ENCODE peak calls at places on chromosomes 3 and 15, in four cellular contexts. A is neuronal stem cell, Z is H1, D is trophoblast cell. Q is an unnamed sample.

GRCh38 chr15:90031231-90031791 is 30.2 kb downstream of the ZNF710 start:
- DNase-seq in A (no peak), Z (no peak), D (peak; percentile 47), Q (no peak)

GRCh38 chr15:89912674-89913396 is at the start of gene ARPIN:
- DNase-seq in A (peak; percentile 48), Z (peak; percentile 76), D (no peak), Q (peak; percentile 58)

GRCh38 chr15:42605281-42605744 is 29.9 kb downstream of the STARD9 start:
- DNase-seq in A (no peak), Z (no peak), D (no peak), Q (no peak)

GRCh38 chr3:170967126-170967525 is 58.7 kb upstream of the EIF5A2 start:
- DNase-seq in A (no peak), Z (no peak), D (no peak), Q (no peak)

GRCh38 chr3:58521917-58522680 is 14.9 kb downstream of the ACOX2 start:
- DNase-seq in A (no peak), Z (peak; percentile 45), D (no peak), Q (no peak)

GRCh38 chr3:62615258-62615840 is 242.0 kb upstream of the FEZF2 start:
- DNase-seq in A (no peak), Z (no peak), D (no peak), Q (no peak)

GRCh38 chr3:73433681-73434080 is 191.1 kb downstream of the PDZRN3 start:
- DNase-seq in A (no peak), Z (no peak), D (no peak), Q (no peak)

GRCh38 chr3:124607163-124607562 is 123.1 kb upstream of the UMPS start:
- DNase-seq in A (no peak), Z (no peak), D (no peak), Q (no peak)

GRCh38 chr3:115657168-115657567 is 33.9 kb downstream of the GAP43 start:
- DNase-seq in A (no peak), Z (no peak), D (no peak), Q (peak; percentile 30)

GRCh38 chr15:89898628-89899302 is 5.0 kb upstream of the AP3S2 start:
- DNase-seq in A (no peak), Z (peak; percentile 63), D (no peak), Q (peak; percentile 83)

GRCh38 chr15:90320062-90320884 is 31.8 kb upstream of the ZNF774 start:
- DNase-seq in A (peak; percentile 87), Z (peak; percentile 79), D (peak; percentile 89), Q (peak; percentile 92)

GRCh38 chr3:70539908-70540307 is 227.5 kb upstream of the MDFIC2 start:
- DNase-seq in A (no peak), Z (no peak), D (no peak), Q (no peak)

GRCh38 chr3:132726341-132726823 is 4.2 kb upstream of the NPHP3 start:
- DNase-seq in A (peak; percentile 48), Z (no peak), D (no peak), Q (no peak)

GRCh38 chr3:73509066-73509465 is 115.7 kb downstream of the PDZRN3 start:
- DNase-seq in A (no peak), Z (no peak), D (no peak), Q (no peak)

GRCh38 chr3:134426660-134427181 is 52.5 kb upstream of the AMOTL2 start:
- DNase-seq in A (no peak), Z (no peak), D (peak; percentile 43), Q (no peak)

GRCh38 chr15:69863446-69863845 is 234.3 kb downstream of the TLE3 start:
- DNase-seq in A (no peak), Z (no peak), D (peak; percentile 54), Q (no peak)

GRCh38 chr15:69862540-69862939 is 235.2 kb downstream of the TLE3 start:
- DNase-seq in A (no peak), Z (no peak), D (no peak), Q (no peak)

GRCh38 chr15:69860921-69861320 is 236.8 kb downstream of the TLE3 start:
- DNase-seq in A (no peak), Z (no peak), D (no peak), Q (no peak)

GRCh38 chr15:69860316-69860715 is 237.4 kb downstream of the TLE3 start:
- DNase-seq in A (no peak), Z (no peak), D (no peak), Q (no peak)

GRCh38 chr15:69861331-69862171 is 236.2 kb downstream of the TLE3 start:
- DNase-seq in A (no peak), Z (no peak), D (peak; percentile 95), Q (no peak)
- H2BK12ac ChIP-seq in A (no peak overlapping the region), Z (no peak overlapping the region), D (peak overlapping the region; percentile 50), Q (no peak overlapping the region)

GRCh38 chr3:72340476-72341379 is 507.5 kb downstream of the SHQ1 start:
- DNase-seq in A (no peak), Z (no peak), D (no peak), Q (no peak)

GRCh38 chr3:72342450-72342849 is 505.8 kb downstream of the SHQ1 start:
- DNase-seq in A (no peak), Z (no peak), D (no peak), Q (no peak)

GRCh38 chr3:72343078-72343477 is 505.2 kb downstream of the SHQ1 start:
- DNase-seq in A (no peak), Z (no peak), D (peak; percentile 55), Q (no peak)

GRCh38 chr3:72341380-72341770 is 506.9 kb downstream of the SHQ1 start:
- DNase-seq in A (no peak), Z (no peak), D (no peak), Q (no peak)

GRCh38 chr3:72341943-72342342 is 506.3 kb downstream of the SHQ1 start:
- DNase-seq in A (no peak), Z (no peak), D (no peak), Q (no peak)
- H2BK12ac ChIP-seq in A (no peak overlapping the region), Z (no peak overlapping the region), D (no peak overlapping the region), Q (no peak overlapping the region)

GRCh38 chr3:187267306-187267705 is 24.2 kb downstream of the MASP1 start:
- DNase-seq in A (no peak), Z (no peak), D (peak; percentile 33), Q (no peak)
- H2BK12ac ChIP-seq in A (no peak overlapping the region), Z (no peak overlapping the region), D (no peak overlapping the region), Q (no peak overlapping the region)

GRCh38 chr15:63940956-63941620 is 105.2 kb downstream of the DAPK2 start:
- DNase-seq in A (no peak), Z (peak; percentile 33), D (no peak), Q (peak; percentile 7)

GRCh38 chr15:63941698-63942465 is 104.4 kb downstream of the DAPK2 start:
- DNase-seq in A (no peak), Z (peak; percentile 34), D (no peak), Q (peak; percentile 14)

GRCh38 chr15:63942486-63943365 is 103.6 kb downstream of the DAPK2 start:
- DNase-seq in A (no peak), Z (peak; percentile 35), D (no peak), Q (peak; percentile 20)

GRCh38 chr15:63938486-63939061 is 104.8 kb upstream of the HERC1 start:
- DNase-seq in A (no peak), Z (peak; percentile 27), D (no peak), Q (peak; percentile 13)

GRCh38 chr15:63939531-63940130 is 105.9 kb upstream of the HERC1 start:
- DNase-seq in A (no peak), Z (peak; percentile 39), D (no peak), Q (peak; percentile 15)
- H2BK12ac ChIP-seq in A (no peak overlapping the region), Z (peak overlapping the region; percentile 7), D (no peak overlapping the region), Q (no peak overlapping the region)